ENCODE peak calls at places on chromosome 16, in five cellular contexts. C, K, H, E and J are unnamed samples.

GRCh38 chr16:65120811-65121721 is 797 bp downstream of the CDH11 start:
- DNase-seq in E (no peak), H (peak), K (no peak), C (no peak), J (no peak)

GRCh38 chr16:81266680-81267095 is 28.2 kb downstream of the BCO1 start:
- DNase-seq in E (no peak), C (no peak), H (no peak), K (no peak), J (no peak)

GRCh38 chr16:70151941-70152509 is 21.6 kb upstream of the CLEC18C start:
- DNase-seq in E (no peak), C (no peak), H (no peak), K (no peak), J (no peak)

GRCh38 chr16:87335306-87335967 is 18.2 kb upstream of the C16orf95 start:
- DNase-seq in K (no peak), C (no peak), H (no peak), E (no peak), J (no peak)

GRCh38 chr16:74601131-74601871 is 5.6 kb downstream of the GLG1 start:
- DNase-seq in K (no peak), C (no peak), E (no peak), H (no peak), J (no peak)

GRCh38 chr16:66344533-66345145 is 21.9 kb upstream of the CDH5 start:
- DNase-seq in E (no peak), K (no peak), H (peak), C (no peak), J (peak)

GRCh38 chr16:57966133-57966805 is 4.7 kb downstream of the CNGB1 start:
- DNase-seq in H (no peak), K (no peak), E (no peak), C (no peak), J (no peak)

GRCh38 chr16:56640076-56640475 is 1.6 kb downstream of the MT1A start:
- DNase-seq in K (no peak), H (no peak), E (no peak), C (no peak), J (no peak)

GRCh38 chr16:27463741-27464662 is 62.0 kb downstream of the IL21R start:
- DNase-seq in H (no peak), C (no peak), K (no peak), E (no peak), J (no peak)

GRCh38 chr16:55672471-55672870 is 16.7 kb downstream of the SLC6A2 start:
- DNase-seq in E (no peak), H (no peak), C (no peak), K (no peak), J (no peak)

GRCh38 chr16:70750893-70751467 is 50.0 kb downstream of the VAC14 start:
- DNase-seq in H (no peak), E (peak), C (no peak), K (no peak), J (no peak)

GRCh38 chr16:603221-603620 is 13.4 kb downstream of the RAB40C start:
- DNase-seq in C (no peak), H (no peak), K (no peak), E (no peak), J (no peak)

GRCh38 chr16:3282103-3282746 is 1.1 kb upstream of the ZNF263 start:
- DNase-seq in H (peak), K (no peak), C (no peak), E (no peak), J (no peak)

GRCh38 chr16:73286643-73287267 is 238.8 kb upstream of the ZFHX3 start:
- DNase-seq in H (no peak), E (no peak), K (no peak), C (no peak), J (no peak)

GRCh38 chr16:57185446-57185944 is 344 bp downstream of the PSME3IP1 start:
- DNase-seq in K (no peak), H (peak), E (peak), C (no peak), J (no peak)

GRCh38 chr16:27779719-27780161 is 229.8 kb downstream of the KATNIP start:
- DNase-seq in H (peak), E (no peak), C (no peak), K (no peak), J (no peak)

GRCh38 chr16:49345829-49346228 is 27.8 kb upstream of the C16orf78 start:
- DNase-seq in C (no peak), H (peak), K (no peak), E (no peak), J (no peak)

GRCh38 chr16:75931043-75931442 is 204.8 kb upstream of the CPHXL start:
- DNase-seq in E (no peak), K (no peak), C (no peak), H (no peak), J (no peak)

DNA sequence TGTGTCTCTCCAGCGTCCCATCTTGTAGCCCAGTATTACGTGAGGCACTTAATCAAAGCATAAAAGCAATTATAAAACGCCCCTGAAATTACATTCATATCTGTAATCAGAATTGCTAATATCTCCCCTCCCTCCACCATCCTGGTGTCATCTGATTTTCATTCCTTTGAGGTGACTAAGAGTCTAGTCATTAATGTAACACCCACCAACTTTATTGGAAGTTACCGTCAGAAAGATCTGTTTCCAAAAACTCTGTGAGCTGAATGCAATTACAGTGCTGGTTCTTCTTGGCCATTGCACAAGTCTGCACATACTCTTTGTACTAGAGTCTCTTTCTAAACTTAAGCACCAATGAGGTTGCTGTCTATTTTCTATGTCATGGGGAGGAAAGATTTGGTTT is 12.5 kb upstream of the MAF start:
- DNase-seq in H (no peak), E (no peak), C (no peak), K (no peak), J (no peak)
- TF ChIP-seq POLR2AphosphoS5 in H (no peak), E (no peak), C (no peak), K (no peak), J (no peak)

DNA sequence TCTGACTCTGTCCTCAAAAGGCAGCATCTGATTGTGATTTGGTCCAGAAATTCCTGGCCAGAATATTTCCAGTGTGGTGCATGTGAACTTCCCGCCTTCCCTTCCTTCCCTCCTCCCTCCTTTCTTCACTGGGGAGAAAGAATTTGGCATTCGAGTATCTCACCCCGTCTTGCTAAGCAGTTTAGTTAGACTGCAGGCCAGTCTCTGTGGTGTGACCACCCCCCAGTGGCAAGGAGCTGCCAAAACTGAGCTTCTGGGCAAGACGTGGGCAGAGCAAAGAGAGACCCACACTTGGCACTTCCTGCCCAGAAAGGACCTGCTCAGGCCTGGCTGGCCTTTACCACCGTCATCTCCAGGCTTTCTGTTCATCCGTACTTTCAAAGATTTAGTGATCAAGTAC is 36.4 kb downstream of the SNX20 start:
- DNase-seq in H (peak), E (no peak), K (no peak), C (no peak), J (no peak)
- H3K27ac ChIP-seq in H (no peak), E (no peak), K (no peak), C (no peak), J (no peak)

GRCh38 chr16:35148748-35149147 is 1689.3 kb downstream of the TP53TG3F start:
- DNase-seq in K (no peak), C (no peak), H (no peak), E (no peak), J (no peak)
- TF ChIP-seq POLR2AphosphoS5 in K (no peak), C (no peak), H (no peak), E (no peak), J (no peak)

DNA sequence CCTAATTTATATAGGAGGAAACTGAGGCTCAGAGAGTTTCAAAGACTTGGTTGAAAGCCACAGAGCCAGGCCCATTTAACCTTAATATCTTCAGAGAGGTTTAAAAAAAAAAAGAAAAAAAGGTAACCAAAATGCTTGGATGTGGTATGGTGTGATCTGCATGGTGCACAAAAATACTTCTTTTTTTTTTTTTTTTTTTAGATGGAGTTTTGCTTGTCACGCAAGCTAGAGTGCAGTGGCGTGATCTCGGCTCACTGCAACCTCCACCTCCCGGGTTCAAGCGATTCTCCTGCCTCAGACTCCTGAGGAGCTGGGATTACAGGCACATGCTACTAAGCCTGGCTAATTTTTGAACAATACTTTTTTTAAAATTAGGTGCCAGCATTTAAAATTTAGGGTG is 101.8 kb downstream of the XYLT1 start:
- DNase-seq in H (no peak), K (no peak), E (no peak), C (no peak), J (no peak)
- H3K27ac ChIP-seq in H (peak), K (no peak), E (peak), C (no peak), J (no peak)